ENCODE peak calls at places on chromosomes 4 and X, in seven cellular contexts. K, T, Q, Z, M, L and V are unnamed samples.
A peak's percentile ranks its signal among the peaks of the same experiment; 100 is the strongest.

GRCh38 chrX:11968991-11969390 is 169.3 kb upstream of the FRMPD4 start:
- DNase-seq in K (no peak), T (no peak), Q (no peak), Z (no peak), M (no peak), L (no peak), V (no peak)

GRCh38 chr4:175325230-175325629 is 407.1 kb downstream of the ADAM29 start:
- DNase-seq in K (no peak), T (no peak), Q (no peak), Z (no peak), M (no peak), L (no peak), V (no peak)

GRCh38 chr4:75189976-75190375 is 257.1 kb downstream of the PARM1 start:
- DNase-seq in K (no peak), T (no peak), Q (no peak), Z (no peak), M (no peak), L (no peak), V (no peak)

GRCh38 chr4:136751530-136751929 is 780.8 kb downstream of the PCDH18 start:
- DNase-seq in K (no peak), T (no peak), Q (no peak), Z (no peak), M (no peak), L (no peak), V (no peak)

GRCh38 chr4:89753601-89754066 is 83.3 kb downstream of the SNCA start:
- DNase-seq in K (no peak), T (no peak), Q (no peak), Z (no peak), M (peak; percentile 35), L (no peak), V (peak; percentile 90)

GRCh38 chr4:113468165-113469022 is 293.1 kb downstream of the CAMK2D start:
- DNase-seq in K (peak; percentile 42), T (peak; percentile 63), Q (peak; percentile 80), Z (no peak), M (peak; percentile 89), L (peak; percentile 60), V (peak; percentile 100)

GRCh38 chrX:129144172-129145038 is 378.9 kb downstream of the SMARCA1 start:
- DNase-seq in K (no peak), T (no peak), Q (no peak), Z (no peak), M (no peak), L (no peak), V (no peak)

GRCh38 chr4:158934996-158935669 is 166.3 kb downstream of the FNIP2 start:
- DNase-seq in K (no peak), T (no peak), Q (no peak), Z (no peak), M (no peak), L (no peak), V (no peak)

GRCh38 chrX:46837543-46838481 is 969 bp downstream of the RP2 start:
- DNase-seq in K (no peak), T (peak; percentile 6), Q (peak; percentile 26), Z (no peak), M (no peak), L (no peak), V (no peak)